ENCODE peak calls at places on chromosomes 2 and 18, in nine cellular contexts. One of them, this sample, is unnamed.

GRCh38 chr18:77165489-77166415 is 33.2 kb upstream of the MBP start:
- DNase-seq in CD8-positive, alpha-beta T cell: no peak
- DNase-seq in DMS 273 treated with DMSO at 0.1 percent for 48 hours: peak
- DNase-seq in iPS DF 19.7: no peak
- DNase-seq in kidney tubule cell: peak
- DNase-seq in hippocampal formation: no peak
- DNase-seq in pancreas: no peak
- DNase-seq in IMR-90: no peak
- DNase-seq in KBM-7: no peak
- DNase-seq in this sample: no peak

GRCh38 chr2:157874997-157875719 is 972 bp downstream of the ACVR1 start:
- DNase-seq in CD8-positive, alpha-beta T cell: no peak
- DNase-seq in DMS 273 treated with DMSO at 0.1 percent for 48 hours: no peak
- DNase-seq in iPS DF 19.7: no peak
- DNase-seq in kidney tubule cell: peak
- DNase-seq in hippocampal formation: no peak
- DNase-seq in pancreas: peak
- DNase-seq in IMR-90: peak
- DNase-seq in KBM-7: peak
- DNase-seq in this sample: no peak

GRCh38 chr18:73047688-73048087 is 179.9 kb upstream of the NETO1 start:
- DNase-seq in CD8-positive, alpha-beta T cell: no peak
- DNase-seq in DMS 273 treated with DMSO at 0.1 percent for 48 hours: no peak
- DNase-seq in iPS DF 19.7: no peak
- DNase-seq in kidney tubule cell: no peak
- DNase-seq in hippocampal formation: no peak
- DNase-seq in pancreas: no peak
- DNase-seq in IMR-90: no peak
- DNase-seq in KBM-7: no peak
- DNase-seq in this sample: no peak

GRCh38 chr2:61743004-61743403 is 110.9 kb downstream of the FAM161A start:
- DNase-seq in CD8-positive, alpha-beta T cell: no peak
- DNase-seq in DMS 273 treated with DMSO at 0.1 percent for 48 hours: no peak
- DNase-seq in iPS DF 19.7: no peak
- DNase-seq in kidney tubule cell: no peak
- DNase-seq in hippocampal formation: no peak
- DNase-seq in pancreas: no peak
- DNase-seq in IMR-90: no peak
- DNase-seq in KBM-7: no peak
- DNase-seq in this sample: no peak

GRCh38 chr2:182870227-182870626 is 3.8 kb upstream of the FRZB start:
- DNase-seq in CD8-positive, alpha-beta T cell: no peak
- DNase-seq in DMS 273 treated with DMSO at 0.1 percent for 48 hours: no peak
- DNase-seq in iPS DF 19.7: no peak
- DNase-seq in kidney tubule cell: peak
- DNase-seq in hippocampal formation: no peak
- DNase-seq in pancreas: no peak
- DNase-seq in IMR-90: no peak
- DNase-seq in KBM-7: peak
- DNase-seq in this sample: peak

GRCh38 chr2:79975791-79976565 is 328.6 kb downstream of the LRRTM1 start:
- DNase-seq in CD8-positive, alpha-beta T cell: no peak
- DNase-seq in DMS 273 treated with DMSO at 0.1 percent for 48 hours: no peak
- DNase-seq in iPS DF 19.7: no peak
- DNase-seq in kidney tubule cell: no peak
- DNase-seq in hippocampal formation: no peak
- DNase-seq in pancreas: no peak
- DNase-seq in IMR-90: no peak
- DNase-seq in KBM-7: no peak
- DNase-seq in this sample: no peak

GRCh38 chr2:117190856-117191255 is 623.6 kb upstream of the DDX18 start:
- DNase-seq in CD8-positive, alpha-beta T cell: no peak
- DNase-seq in DMS 273 treated with DMSO at 0.1 percent for 48 hours: no peak
- DNase-seq in iPS DF 19.7: no peak
- DNase-seq in kidney tubule cell: no peak
- DNase-seq in hippocampal formation: no peak
- DNase-seq in pancreas: no peak
- DNase-seq in IMR-90: no peak
- DNase-seq in KBM-7: no peak
- DNase-seq in this sample: no peak

GRCh38 chr2:56449449-56449860 is 265.7 kb downstream of the CCDC85A start:
- DNase-seq in CD8-positive, alpha-beta T cell: no peak
- DNase-seq in DMS 273 treated with DMSO at 0.1 percent for 48 hours: no peak
- DNase-seq in iPS DF 19.7: no peak
- DNase-seq in kidney tubule cell: peak
- DNase-seq in hippocampal formation: no peak
- DNase-seq in pancreas: no peak
- DNase-seq in IMR-90: no peak
- DNase-seq in KBM-7: no peak
- DNase-seq in this sample: no peak

GRCh38 chr2:232476791-232477190 is 10.8 kb downstream of the ECEL1 start:
- DNase-seq in CD8-positive, alpha-beta T cell: no peak
- DNase-seq in DMS 273 treated with DMSO at 0.1 percent for 48 hours: no peak
- DNase-seq in iPS DF 19.7: no peak
- DNase-seq in kidney tubule cell: no peak
- DNase-seq in hippocampal formation: no peak
- DNase-seq in pancreas: no peak
- DNase-seq in IMR-90: no peak
- DNase-seq in KBM-7: no peak
- DNase-seq in this sample: no peak

GRCh38 chr2:95072424-95072823 is 46.9 kb downstream of the MAL start:
- DNase-seq in CD8-positive, alpha-beta T cell: no peak
- DNase-seq in DMS 273 treated with DMSO at 0.1 percent for 48 hours: no peak
- DNase-seq in iPS DF 19.7: no peak
- DNase-seq in kidney tubule cell: no peak
- DNase-seq in hippocampal formation: no peak
- DNase-seq in pancreas: no peak
- DNase-seq in IMR-90: no peak
- DNase-seq in KBM-7: no peak
- DNase-seq in this sample: peak

GRCh38 chr2:176056411-176056810 is 27.4 kb downstream of the EVX2 start:
- DNase-seq in CD8-positive, alpha-beta T cell: no peak
- DNase-seq in DMS 273 treated with DMSO at 0.1 percent for 48 hours: no peak
- DNase-seq in iPS DF 19.7: no peak
- DNase-seq in kidney tubule cell: no peak
- DNase-seq in hippocampal formation: no peak
- DNase-seq in pancreas: no peak
- DNase-seq in IMR-90: no peak
- DNase-seq in KBM-7: no peak
- DNase-seq in this sample: no peak

GRCh38 chr2:26583381-26583911 is 57.7 kb downstream of the CIB4 start:
- DNase-seq in CD8-positive, alpha-beta T cell: no peak
- DNase-seq in DMS 273 treated with DMSO at 0.1 percent for 48 hours: no peak
- DNase-seq in iPS DF 19.7: no peak
- DNase-seq in kidney tubule cell: no peak
- DNase-seq in hippocampal formation: no peak
- DNase-seq in pancreas: no peak
- DNase-seq in IMR-90: no peak
- DNase-seq in KBM-7: no peak
- DNase-seq in this sample: no peak

GRCh38 chr2:156959481-156959880 is 298.0 kb upstream of the GALNT5 start:
- DNase-seq in CD8-positive, alpha-beta T cell: no peak
- DNase-seq in DMS 273 treated with DMSO at 0.1 percent for 48 hours: no peak
- DNase-seq in iPS DF 19.7: no peak
- DNase-seq in kidney tubule cell: no peak
- DNase-seq in hippocampal formation: no peak
- DNase-seq in pancreas: no peak
- DNase-seq in IMR-90: no peak
- DNase-seq in KBM-7: no peak
- DNase-seq in this sample: no peak

GRCh38 chr2:30661173-30662107 is 145.8 kb downstream of the CAPN13 start:
- DNase-seq in CD8-positive, alpha-beta T cell: no peak
- DNase-seq in DMS 273 treated with DMSO at 0.1 percent for 48 hours: peak
- DNase-seq in iPS DF 19.7: no peak
- DNase-seq in kidney tubule cell: peak
- DNase-seq in hippocampal formation: no peak
- DNase-seq in pancreas: no peak
- DNase-seq in IMR-90: peak
- DNase-seq in KBM-7: no peak
- DNase-seq in this sample: peak

GRCh38 chr2:71277536-71278103 is 50.7 kb upstream of the PAIP2B start:
- DNase-seq in CD8-positive, alpha-beta T cell: no peak
- DNase-seq in DMS 273 treated with DMSO at 0.1 percent for 48 hours: peak
- DNase-seq in iPS DF 19.7: no peak
- DNase-seq in kidney tubule cell: peak
- DNase-seq in hippocampal formation: peak
- DNase-seq in pancreas: peak
- DNase-seq in IMR-90: no peak
- DNase-seq in KBM-7: peak
- DNase-seq in this sample: peak

GRCh38 chr18:41906528-41907256 is 48.3 kb upstream of the PIK3C3 start:
- DNase-seq in CD8-positive, alpha-beta T cell: peak
- DNase-seq in DMS 273 treated with DMSO at 0.1 percent for 48 hours: no peak
- DNase-seq in iPS DF 19.7: peak
- DNase-seq in kidney tubule cell: peak
- DNase-seq in hippocampal formation: peak
- DNase-seq in pancreas: no peak
- DNase-seq in IMR-90: peak
- DNase-seq in KBM-7: peak
- DNase-seq in this sample: no peak

GRCh38 chr2:205903549-205904129 is 182.3 kb downstream of the INO80D start:
- DNase-seq in CD8-positive, alpha-beta T cell: no peak
- DNase-seq in DMS 273 treated with DMSO at 0.1 percent for 48 hours: no peak
- DNase-seq in iPS DF 19.7: peak
- DNase-seq in kidney tubule cell: peak
- DNase-seq in hippocampal formation: no peak
- DNase-seq in pancreas: peak
- DNase-seq in IMR-90: no peak
- DNase-seq in KBM-7: no peak
- DNase-seq in this sample: no peak

GRCh38 chr2:187415449-187415848 is 32.6 kb downstream of the CALCRL start:
- DNase-seq in CD8-positive, alpha-beta T cell: no peak
- DNase-seq in DMS 273 treated with DMSO at 0.1 percent for 48 hours: no peak
- DNase-seq in iPS DF 19.7: no peak
- DNase-seq in kidney tubule cell: no peak
- DNase-seq in hippocampal formation: no peak
- DNase-seq in pancreas: no peak
- DNase-seq in IMR-90: no peak
- DNase-seq in KBM-7: no peak
- DNase-seq in this sample: no peak

GRCh38 chr2:15313657-15314056 is 247.5 kb downstream of the NBAS start:
- DNase-seq in CD8-positive, alpha-beta T cell: no peak
- DNase-seq in DMS 273 treated with DMSO at 0.1 percent for 48 hours: peak
- DNase-seq in iPS DF 19.7: no peak
- DNase-seq in kidney tubule cell: peak
- DNase-seq in hippocampal formation: no peak
- DNase-seq in pancreas: no peak
- DNase-seq in IMR-90: peak
- DNase-seq in KBM-7: peak
- DNase-seq in this sample: no peak

GRCh38 chr2:43798300-43798699 is 24.5 kb downstream of the DYNC2LI1 start:
- DNase-seq in CD8-positive, alpha-beta T cell: no peak
- DNase-seq in DMS 273 treated with DMSO at 0.1 percent for 48 hours: no peak
- DNase-seq in iPS DF 19.7: no peak
- DNase-seq in kidney tubule cell: no peak
- DNase-seq in hippocampal formation: no peak
- DNase-seq in pancreas: no peak
- DNase-seq in IMR-90: no peak
- DNase-seq in KBM-7: peak
- DNase-seq in this sample: no peak

GRCh38 chr2:79832540-79833234 is 319.8 kb downstream of the CTNNA2 start:
- DNase-seq in CD8-positive, alpha-beta T cell: no peak
- DNase-seq in DMS 273 treated with DMSO at 0.1 percent for 48 hours: no peak
- DNase-seq in iPS DF 19.7: peak
- DNase-seq in kidney tubule cell: peak
- DNase-seq in hippocampal formation: peak
- DNase-seq in pancreas: no peak
- DNase-seq in IMR-90: no peak
- DNase-seq in KBM-7: no peak
- DNase-seq in this sample: peak

GRCh38 chr18:63936932-63937393 is 12.1 kb upstream of the HMSD start:
- DNase-seq in CD8-positive, alpha-beta T cell: no peak
- DNase-seq in DMS 273 treated with DMSO at 0.1 percent for 48 hours: no peak
- DNase-seq in iPS DF 19.7: no peak
- DNase-seq in kidney tubule cell: no peak
- DNase-seq in hippocampal formation: no peak
- DNase-seq in pancreas: no peak
- DNase-seq in IMR-90: no peak
- DNase-seq in KBM-7: no peak
- DNase-seq in this sample: no peak

GRCh38 chr2:141003967-141004657 is 1126.7 kb downstream of the LRP1B start:
- DNase-seq in CD8-positive, alpha-beta T cell: no peak
- DNase-seq in DMS 273 treated with DMSO at 0.1 percent for 48 hours: no peak
- DNase-seq in iPS DF 19.7: no peak
- DNase-seq in kidney tubule cell: no peak
- DNase-seq in hippocampal formation: no peak
- DNase-seq in pancreas: no peak
- DNase-seq in IMR-90: no peak
- DNase-seq in KBM-7: no peak
- DNase-seq in this sample: no peak

GRCh38 chr18:77132369-77133050 is at the start of gene MBP:
- DNase-seq in CD8-positive, alpha-beta T cell: peak
- DNase-seq in DMS 273 treated with DMSO at 0.1 percent for 48 hours: no peak
- DNase-seq in iPS DF 19.7: no peak
- DNase-seq in kidney tubule cell: peak
- DNase-seq in hippocampal formation: no peak
- DNase-seq in pancreas: peak
- DNase-seq in IMR-90: no peak
- DNase-seq in KBM-7: peak
- DNase-seq in this sample: no peak

GRCh38 chr2:64988420-64989125 is 626 bp upstream of the SLC1A4 start:
- DNase-seq in CD8-positive, alpha-beta T cell: peak
- DNase-seq in DMS 273 treated with DMSO at 0.1 percent for 48 hours: peak
- DNase-seq in iPS DF 19.7: peak
- DNase-seq in kidney tubule cell: peak
- DNase-seq in hippocampal formation: peak
- DNase-seq in pancreas: peak
- DNase-seq in IMR-90: peak
- DNase-seq in KBM-7: peak
- DNase-seq in this sample: no peak

GRCh38 chr2:241372376-241372992 is 16.4 kb downstream of the FARP2 start:
- DNase-seq in CD8-positive, alpha-beta T cell: no peak
- DNase-seq in DMS 273 treated with DMSO at 0.1 percent for 48 hours: no peak
- DNase-seq in iPS DF 19.7: no peak
- DNase-seq in kidney tubule cell: no peak
- DNase-seq in hippocampal formation: no peak
- DNase-seq in pancreas: no peak
- DNase-seq in IMR-90: no peak
- DNase-seq in KBM-7: no peak
- DNase-seq in this sample: no peak

GRCh38 chr2:148020036-148020357 is 540 bp downstream of the ORC4 start:
- DNase-seq in CD8-positive, alpha-beta T cell: no peak
- DNase-seq in DMS 273 treated with DMSO at 0.1 percent for 48 hours: no peak
- DNase-seq in iPS DF 19.7: no peak
- DNase-seq in kidney tubule cell: no peak
- DNase-seq in hippocampal formation: peak
- DNase-seq in pancreas: no peak
- DNase-seq in IMR-90: peak
- DNase-seq in KBM-7: no peak
- DNase-seq in this sample: no peak

GRCh38 chr2:127525692-127526141 is 572 bp downstream of the IWS1 start:
- DNase-seq in CD8-positive, alpha-beta T cell: no peak
- DNase-seq in DMS 273 treated with DMSO at 0.1 percent for 48 hours: no peak
- DNase-seq in iPS DF 19.7: no peak
- DNase-seq in kidney tubule cell: peak
- DNase-seq in hippocampal formation: no peak
- DNase-seq in pancreas: no peak
- DNase-seq in IMR-90: peak
- DNase-seq in KBM-7: peak
- DNase-seq in this sample: no peak

GRCh38 chr2:227509824-227510619 is 38.1 kb downstream of the AGFG1 start:
- DNase-seq in CD8-positive, alpha-beta T cell: no peak
- DNase-seq in DMS 273 treated with DMSO at 0.1 percent for 48 hours: no peak
- DNase-seq in iPS DF 19.7: no peak
- DNase-seq in kidney tubule cell: peak
- DNase-seq in hippocampal formation: no peak
- DNase-seq in pancreas: no peak
- DNase-seq in IMR-90: peak
- DNase-seq in KBM-7: no peak
- DNase-seq in this sample: no peak

GRCh38 chr18:10783941-10784340 is 258.1 kb downstream of the NAPG start:
- DNase-seq in CD8-positive, alpha-beta T cell: no peak
- DNase-seq in DMS 273 treated with DMSO at 0.1 percent for 48 hours: no peak
- DNase-seq in iPS DF 19.7: no peak
- DNase-seq in kidney tubule cell: no peak
- DNase-seq in hippocampal formation: peak
- DNase-seq in pancreas: no peak
- DNase-seq in IMR-90: no peak
- DNase-seq in KBM-7: no peak
- DNase-seq in this sample: no peak

GRCh38 chr2:241003369-241003768 is 5.0 kb downstream of the SNED1 start:
- DNase-seq in CD8-positive, alpha-beta T cell: no peak
- DNase-seq in DMS 273 treated with DMSO at 0.1 percent for 48 hours: no peak
- DNase-seq in iPS DF 19.7: no peak
- DNase-seq in kidney tubule cell: no peak
- DNase-seq in hippocampal formation: no peak
- DNase-seq in pancreas: no peak
- DNase-seq in IMR-90: no peak
- DNase-seq in KBM-7: no peak
- DNase-seq in this sample: no peak

This sample was measured in H1.